ENCODE peak calls at places on chromosomes 12 and 14, in nine cellular contexts. H, D, G, N, Y, X, K, R and T are unnamed samples.

GRCh38 chr12:2114071-2114470 is 61.3 kb downstream of the CACNA1C start:
- DNase-seq in R (no peak), X (no peak), Y (no peak), N (no peak), G (no peak), D (no peak), K (no peak), H (no peak), T (no peak)

GRCh38 chr12:25364529-25365339 is 114.0 kb upstream of the KRAS start:
- DNase-seq in H (no peak), X (no peak), R (no peak), K (no peak), G (no peak), D (no peak), Y (no peak), N (no peak), T (no peak)

GRCh38 chr12:96112733-96113132 is 77.3 kb upstream of the LTA4H start:
- DNase-seq in H (no peak), X (peak), R (no peak), N (no peak), G (no peak), D (no peak), K (no peak), Y (no peak), T (no peak)

GRCh38 chr12:510071-510825 is 50.5 kb downstream of the B4GALNT3 start:
- DNase-seq in R (no peak), G (no peak), Y (no peak), N (no peak), X (peak), H (no peak), K (no peak), D (no peak), T (no peak)

GRCh38 chr12:6604254-6605029 is 2.7 kb downstream of the CHD4 start:
- DNase-seq in K (no peak), D (peak), G (no peak), R (no peak), Y (no peak), N (no peak), H (peak), X (no peak), T (no peak)

GRCh38 chr12:25557830-25558436 is 4.8 kb upstream of the LMNTD1 start:
- DNase-seq in N (peak), D (peak), G (no peak), R (peak), Y (no peak), X (no peak), H (no peak), K (peak), T (no peak)

GRCh38 chr14:97106609-97107008 is 309.4 kb downstream of the VRK1 start:
- DNase-seq in Y (no peak), H (no peak), K (no peak), G (no peak), D (no peak), R (no peak), X (no peak), N (no peak), T (no peak)

GRCh38 chr12:2034633-2035420 is 18.0 kb upstream of the CACNA1C start:
- DNase-seq in Y (peak), X (peak), G (peak), D (peak), K (peak), R (peak), H (peak), N (peak), T (peak)

GRCh38 chr14:106813477-106813823 is 1287.1 kb downstream of the TMEM121 start:
- DNase-seq in D (no peak), H (no peak), X (no peak), G (no peak), N (no peak), K (no peak), Y (no peak), R (no peak), T (no peak)

GRCh38 chr14:34843011-34843554 is 32.1 kb downstream of the BAZ1A start:
- DNase-seq in D (peak), X (no peak), G (no peak), Y (no peak), H (no peak), R (peak), N (peak), K (no peak), T (no peak)

DNA sequence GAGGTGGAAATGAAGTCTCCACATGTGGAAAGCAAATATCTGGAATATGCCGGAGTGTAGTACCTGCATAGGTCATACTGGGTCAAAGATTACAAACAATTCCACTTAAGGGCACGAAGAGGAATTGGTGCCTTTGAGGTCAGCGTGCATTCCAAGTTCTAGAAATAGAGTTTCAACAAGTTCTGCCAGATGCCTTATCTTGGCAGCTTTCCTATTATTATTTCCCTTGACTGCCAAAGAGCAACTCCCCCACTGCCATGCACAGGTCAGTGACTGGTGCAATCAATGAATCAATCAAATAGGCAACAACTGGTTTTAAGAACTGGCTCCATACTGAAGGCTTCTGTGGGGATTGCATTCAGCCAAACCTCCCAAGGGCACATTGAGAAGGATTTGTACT is 115.4 kb upstream of the PCED1B start:
- DNase-seq in R (peak), G (no peak), N (peak), K (no peak), X (peak), H (no peak), Y (no peak), D (peak), T (no peak)
- TF ChIP-seq CTCF in R (no peak), G (no peak), N (no peak), K (no peak), X (no peak), H (no peak), Y (no peak), D (no peak), T (no peak)

DNA sequence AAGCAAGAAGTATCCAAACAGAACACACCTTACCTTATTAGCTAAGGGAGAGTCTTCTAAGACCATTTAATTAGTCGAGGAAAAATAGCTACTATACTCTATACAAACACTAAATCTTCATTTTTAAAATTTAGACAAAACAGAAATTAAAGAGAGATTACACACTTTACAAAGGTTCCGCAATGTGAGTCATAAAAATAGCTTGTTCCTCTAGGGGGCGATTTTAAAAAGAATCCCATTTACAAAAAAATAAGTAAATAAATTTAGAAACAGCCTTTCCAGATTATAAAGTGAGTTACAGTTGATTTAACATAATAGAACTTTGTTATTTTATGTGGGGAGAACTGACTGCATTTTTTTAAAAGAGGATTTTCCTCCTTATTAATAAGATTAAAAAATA is 201.6 kb downstream of the PAX9 start:
- DNase-seq in N (peak), G (no peak), K (no peak), R (no peak), Y (no peak), D (no peak), X (no peak), H (no peak), T (no peak)
- TF ChIP-seq CTCF in N (no peak), G (no peak), K (peak), R (peak), Y (no peak), D (peak), X (no peak), H (no peak), T (peak)

DNA sequence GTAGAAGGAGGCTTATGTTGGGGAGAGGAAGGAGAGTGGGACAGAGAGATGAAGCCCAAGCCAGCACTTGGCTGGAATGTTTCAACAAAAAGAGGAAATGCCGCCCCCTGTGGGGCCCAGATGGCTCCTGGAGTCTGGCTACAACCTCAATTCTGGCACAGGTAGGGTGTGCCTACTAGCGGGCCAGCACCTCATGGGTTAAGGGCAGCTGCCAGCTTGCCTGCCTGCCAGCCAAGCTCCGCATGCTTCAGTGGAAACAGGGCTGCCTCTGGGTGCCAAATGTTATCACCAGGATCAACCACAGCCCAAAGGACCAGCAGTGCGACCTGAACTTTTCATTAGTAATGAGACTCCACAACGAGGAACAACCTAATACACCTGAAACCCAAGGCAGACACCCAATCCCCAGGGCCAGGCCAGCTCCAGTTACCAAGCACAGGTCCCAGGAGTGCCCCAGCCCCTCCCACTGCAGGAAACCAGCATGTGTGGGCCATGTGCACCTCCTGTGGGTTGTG is 11.3 kb downstream of the RAB15 start:
- DNase-seq in R (no peak), H (peak), X (peak), G (no peak), D (no peak), Y (no peak), N (no peak), K (no peak), T (no peak)
- TF ChIP-seq CTCF in R (no peak), H (no peak), X (no peak), G (no peak), D (no peak), Y (no peak), N (peak), K (peak), T (no peak)

GRCh38 chr14:45940318-45940717 is 687.3 kb upstream of the MIS18BP1 start:
- DNase-seq in N (no peak), X (no peak), Y (no peak), D (no peak), R (no peak), G (no peak), K (no peak), H (no peak), T (no peak)
- TF ChIP-seq CTCF in N (no peak), X (no peak), Y (no peak), D (no peak), R (no peak), G (no peak), K (no peak), H (no peak), T (peak)

GRCh38 chr12:32261638-32262037 is 137.7 kb upstream of the FGD4 start:
- DNase-seq in K (peak), G (no peak), Y (no peak), D (no peak), R (no peak), N (no peak), H (no peak), X (no peak), T (no peak)
- TF ChIP-seq CTCF in K (peak), G (peak), Y (no peak), D (peak), R (no peak), N (peak), H (no peak), X (no peak), T (no peak)

DNA sequence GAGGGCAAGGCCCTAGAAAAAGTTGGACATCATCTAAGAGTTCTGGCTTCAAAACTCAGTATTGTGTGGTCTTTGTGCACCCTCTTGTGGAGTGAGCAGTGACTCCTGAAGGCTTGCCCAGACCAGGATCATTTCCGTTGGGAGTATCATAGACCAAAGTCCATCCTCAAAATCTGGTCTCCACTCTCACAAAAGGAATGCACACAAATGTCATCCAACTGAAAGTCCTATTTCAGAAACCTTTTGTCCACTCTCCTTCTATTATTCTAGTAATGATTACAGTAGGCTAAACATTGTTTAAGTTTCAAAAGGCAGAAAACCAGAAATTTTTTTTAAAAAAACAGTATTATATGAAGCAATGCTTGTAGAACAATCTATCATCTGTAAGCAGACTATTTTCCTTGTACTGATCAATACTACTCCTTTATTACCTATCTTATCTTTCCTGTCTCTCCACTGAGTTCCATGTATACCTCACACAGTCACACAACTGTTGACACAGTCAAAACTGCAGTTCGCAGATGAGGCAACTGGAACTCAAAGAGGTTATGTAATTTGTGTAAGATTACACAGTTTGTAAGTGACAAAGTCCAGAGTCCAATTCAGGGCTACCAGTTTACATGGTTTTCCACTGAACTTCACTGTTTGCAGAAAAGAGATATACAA is 41.4 kb downstream of the COX16 start:
- DNase-seq in H (no peak), N (peak), D (peak), K (peak), R (peak), G (peak), X (peak), Y (no peak), T (no peak)
- TF ChIP-seq CTCF in H (peak), N (peak), D (peak), K (peak), R (peak), G (peak), X (peak), Y (no peak), T (peak)